ENCODE peak calls at places on chromosomes 1 and 21, in five cellular contexts. D is AG04450, R is transverse colon, Y is brain microvascular endothelial cell, I is tibial artery. X is an unnamed sample.

GRCh38 chr1:209893751-209894150 is 44.3 kb upstream of the SYT14 start:
- DNase-seq in D (no peak), R (no peak), Y (no peak), I (no peak), X (no peak)

GRCh38 chr1:52637946-52638345 is 5.0 kb downstream of the SHISAL2A start:
- DNase-seq in D (no peak), R (no peak), Y (no peak), I (no peak), X (no peak)

GRCh38 chr1:223827193-223827663 is 18.5 kb downstream of the TP53BP2 start:
- DNase-seq in D (no peak), R (no peak), Y (peak), I (no peak), X (peak)

GRCh38 chr1:240173836-240174235 is 82.2 kb downstream of the FMN2 start:
- DNase-seq in D (no peak), R (no peak), Y (no peak), I (no peak), X (no peak)

GRCh38 chr1:21258331-21259134 is 31.7 kb downstream of the ECE1 start:
- DNase-seq in D (no peak), R (no peak), Y (no peak), I (no peak), X (no peak)

GRCh38 chr1:219837274-219837993 is 90.9 kb downstream of the SLC30A10 start:
- DNase-seq in D (peak), R (no peak), Y (peak), I (no peak), X (peak)

GRCh38 chr1:159877695-159878444 is 15.4 kb upstream of the VSIG8 start:
- DNase-seq in D (no peak), R (no peak), Y (no peak), I (no peak), X (no peak)

GRCh38 chr21:29092102-29092959 is 18.9 kb upstream of the CCT8 start:
- DNase-seq in D (no peak), R (no peak), Y (peak), I (no peak), X (peak)

GRCh38 chr1:184686540-184686939 is 68.1 kb downstream of the EDEM3 start:
- DNase-seq in D (no peak), R (no peak), Y (no peak), I (no peak), X (peak)

GRCh38 chr1:3662080-3662671 is 9.9 kb downstream of the TP73 start:
- DNase-seq in D (no peak), R (no peak), Y (no peak), I (peak), X (no peak)

GRCh38 chr1:187471555-187471954 is 642.8 kb downstream of the PLA2G4A start:
- DNase-seq in D (no peak), R (no peak), Y (no peak), I (no peak), X (no peak)

GRCh38 chr1:152408664-152409063 is 5.4 kb downstream of the CRNN start:
- DNase-seq in D (no peak), R (no peak), Y (no peak), I (no peak), X (no peak)

GRCh38 chr21:37496972-37497371 is 130.4 kb downstream of the DYRK1A start:
- DNase-seq in D (no peak), R (no peak), Y (no peak), I (no peak), X (peak)

GRCh38 chr1:236127045-236127444 is 15.3 kb upstream of the GPR137B start:
- DNase-seq in D (no peak), R (no peak), Y (no peak), I (no peak), X (no peak)

GRCh38 chr1:236128646-236129178 is 13.6 kb upstream of the GPR137B start:
- DNase-seq in D (no peak), R (no peak), Y (no peak), I (no peak), X (no peak)

GRCh38 chr1:236130372-236130771 is 12.0 kb upstream of the GPR137B start:
- DNase-seq in D (no peak), R (no peak), Y (no peak), I (no peak), X (no peak)

GRCh38 chr1:236131916-236132315 is 10.4 kb upstream of the GPR137B start:
- DNase-seq in D (no peak), R (no peak), Y (no peak), I (no peak), X (no peak)

DNA sequence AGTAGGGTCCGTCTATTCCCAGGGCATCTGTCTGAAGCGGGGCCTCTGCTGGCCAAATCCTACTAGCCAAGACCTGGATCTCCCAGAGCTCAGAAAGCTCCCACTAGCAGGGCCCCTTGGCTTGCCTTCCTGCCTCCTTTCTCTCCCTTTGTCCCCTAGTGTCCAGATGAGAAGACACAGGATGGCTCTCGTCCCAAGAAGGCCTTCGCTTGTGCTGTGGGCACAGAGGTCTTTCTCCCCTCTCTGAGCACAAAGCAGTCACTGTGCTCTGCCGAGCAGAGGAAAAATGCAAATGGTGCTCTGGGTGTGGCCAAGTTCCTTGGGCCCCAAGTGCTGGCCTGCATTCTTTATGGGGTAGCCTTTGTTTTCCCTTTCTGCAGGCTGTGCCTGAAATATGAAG is 13.0 kb upstream of the GPR137B start:
- DNase-seq in D (no peak), R (no peak), Y (no peak), I (no peak), X (no peak)
- H3K27ac ChIP-seq in D (no peak), R (no peak), Y (no peak), I (no peak), X (no peak)

GRCh38 chr1:13751985-13752384 is 52.0 kb downstream of the PRDM2 start:
- DNase-seq in D (no peak), R (no peak), Y (no peak), I (no peak), X (no peak)

GRCh38 chr1:13749543-13750307 is 49.7 kb downstream of the PRDM2 start:
- DNase-seq in D (no peak), R (peak), Y (no peak), I (peak), X (peak)

GRCh38 chr1:13746342-13746741 is 46.4 kb downstream of the PRDM2 start:
- DNase-seq in D (no peak), R (no peak), Y (no peak), I (no peak), X (no peak)

GRCh38 chr1:13751458-13751871 is 51.5 kb downstream of the PRDM2 start:
- DNase-seq in D (no peak), R (no peak), Y (no peak), I (no peak), X (peak)

DNA sequence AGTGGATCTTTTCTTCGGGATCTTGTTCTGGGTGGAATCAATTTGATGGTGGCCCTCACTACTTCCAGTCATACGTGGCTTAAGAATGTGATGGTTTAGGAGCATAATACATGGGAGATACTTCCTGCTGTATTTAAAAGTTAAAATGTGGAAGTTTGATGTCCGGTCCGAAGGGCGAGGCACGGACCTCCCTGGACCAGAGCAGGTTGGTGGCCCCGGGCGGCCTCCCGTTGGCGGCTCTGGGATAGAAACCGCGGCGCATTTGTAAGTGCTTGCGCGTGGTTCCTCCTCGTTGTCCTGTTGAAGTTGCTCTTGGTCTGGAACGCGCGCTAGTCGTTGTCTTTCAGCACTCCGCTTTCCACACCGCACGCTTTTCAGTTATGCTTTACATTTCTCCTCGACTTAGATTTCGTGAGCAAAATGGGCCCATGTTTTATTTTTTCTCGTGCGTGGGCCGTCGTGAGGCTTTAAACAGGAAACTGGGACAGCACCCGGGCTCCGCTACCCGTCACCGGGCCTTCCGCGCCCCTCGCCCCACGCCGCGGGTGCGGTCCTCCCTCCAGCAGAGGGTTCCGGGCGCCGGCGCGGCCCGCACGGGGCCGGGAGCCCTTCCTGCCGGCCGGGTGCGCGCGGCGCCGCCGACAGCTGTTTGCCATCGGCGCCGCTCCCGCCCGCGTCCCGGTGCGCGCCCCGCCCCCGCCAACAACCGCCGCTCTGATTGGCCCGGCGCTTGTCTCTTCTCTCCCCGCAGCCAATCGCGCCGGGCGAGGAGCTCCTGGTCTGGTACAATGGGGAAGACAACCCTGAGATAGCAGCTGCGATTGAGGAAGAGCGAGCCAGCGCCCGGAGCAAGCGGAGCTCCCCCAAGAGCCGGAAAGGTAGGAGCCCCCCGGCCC is 48.9 kb downstream of the PRDM2 start:
- DNase-seq in D (peak), R (peak), Y (peak), I (peak), X (peak)
- H3K27ac ChIP-seq in D (peak), R (peak), Y (peak), I (peak), X (peak)

DNA sequence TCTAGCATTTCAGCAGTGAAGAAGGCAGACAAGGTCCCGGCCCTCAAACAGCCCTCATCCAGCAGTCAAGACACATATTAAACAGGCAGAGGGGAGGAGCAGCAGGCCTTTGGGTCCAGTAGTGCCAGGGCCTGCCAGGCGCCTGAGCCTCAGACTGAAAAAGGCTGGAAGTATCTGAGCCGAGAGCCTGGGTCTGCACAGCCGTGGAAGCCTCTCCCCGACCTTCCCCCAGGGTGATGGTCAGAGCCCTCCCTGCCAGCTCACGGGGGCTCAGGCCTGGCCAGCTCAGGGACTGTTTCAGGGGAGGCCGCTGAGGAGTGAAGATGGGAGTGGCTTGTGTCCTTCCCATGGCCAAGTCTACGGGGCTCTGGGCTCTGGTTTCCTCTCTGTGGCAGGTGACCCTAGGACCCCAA is 565.2 kb downstream of the PTPRU start:
- DNase-seq in D (no peak), R (no peak), Y (no peak), I (no peak), X (no peak)
- H3K27ac ChIP-seq in D (no peak), R (no peak), Y (no peak), I (no peak), X (no peak)

DNA sequence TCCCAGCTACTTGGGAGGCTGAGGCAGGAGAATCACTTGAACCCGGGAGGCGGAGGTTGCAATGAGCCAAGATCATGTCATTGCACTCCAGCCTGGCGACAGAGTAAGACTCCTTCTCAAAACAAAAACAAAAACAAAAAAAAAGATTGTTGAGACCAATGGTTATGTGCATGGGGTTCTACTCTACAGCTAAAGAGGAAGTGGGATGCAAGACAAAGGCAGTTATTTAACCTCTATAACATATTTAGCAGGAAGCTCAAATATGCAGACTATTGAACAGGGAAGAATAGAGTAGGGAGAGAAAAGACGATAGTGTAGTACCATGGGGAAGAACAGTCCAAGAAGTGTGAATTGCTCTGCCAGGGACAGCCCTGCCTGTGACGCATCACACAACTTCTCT is 227.7 kb downstream of the SMYD3 start:
- DNase-seq in D (no peak), R (no peak), Y (no peak), I (no peak), X (no peak)
- H3K27ac ChIP-seq in D (no peak), R (no peak), Y (no peak), I (no peak), X (no peak)

DNA sequence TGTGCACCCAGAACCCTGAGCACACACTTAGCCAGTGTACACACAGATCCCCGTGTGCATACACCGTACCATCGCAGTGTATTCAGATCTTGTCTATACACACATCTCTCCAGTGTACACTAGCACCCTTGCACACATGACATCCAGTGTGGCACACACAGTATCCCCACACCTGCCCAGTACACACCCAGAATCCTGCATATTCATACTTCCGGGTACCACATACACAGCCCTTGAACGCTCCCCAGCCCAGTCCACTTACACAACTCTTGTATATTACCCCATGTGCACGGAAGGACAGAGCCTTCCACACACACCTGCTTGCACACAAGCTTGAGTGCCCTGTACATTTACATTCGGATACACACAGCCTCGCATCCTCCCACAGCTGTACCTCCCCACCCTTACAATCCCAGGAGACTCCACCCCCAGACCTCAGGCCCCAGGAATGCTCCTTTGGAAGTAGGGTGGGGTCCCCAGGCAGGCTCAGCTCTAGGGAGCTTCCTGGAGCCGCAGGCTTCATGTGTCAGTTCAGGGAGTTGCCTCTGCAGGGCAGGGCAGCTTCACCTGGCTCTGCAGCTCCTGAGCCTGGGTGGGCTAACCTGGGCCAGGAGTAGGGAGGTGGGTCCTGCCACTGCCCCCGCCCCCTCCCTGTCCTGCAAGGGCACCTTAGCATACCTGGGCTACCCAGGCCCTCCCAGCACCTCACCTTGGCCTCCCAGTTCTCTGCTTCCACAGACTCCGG is 46.2 kb downstream of the AHDC1 start:
- DNase-seq in D (no peak), R (peak), Y (no peak), I (no peak), X (no peak)
- H3K27ac ChIP-seq in D (peak), R (peak), Y (no peak), I (peak), X (peak)

DNA sequence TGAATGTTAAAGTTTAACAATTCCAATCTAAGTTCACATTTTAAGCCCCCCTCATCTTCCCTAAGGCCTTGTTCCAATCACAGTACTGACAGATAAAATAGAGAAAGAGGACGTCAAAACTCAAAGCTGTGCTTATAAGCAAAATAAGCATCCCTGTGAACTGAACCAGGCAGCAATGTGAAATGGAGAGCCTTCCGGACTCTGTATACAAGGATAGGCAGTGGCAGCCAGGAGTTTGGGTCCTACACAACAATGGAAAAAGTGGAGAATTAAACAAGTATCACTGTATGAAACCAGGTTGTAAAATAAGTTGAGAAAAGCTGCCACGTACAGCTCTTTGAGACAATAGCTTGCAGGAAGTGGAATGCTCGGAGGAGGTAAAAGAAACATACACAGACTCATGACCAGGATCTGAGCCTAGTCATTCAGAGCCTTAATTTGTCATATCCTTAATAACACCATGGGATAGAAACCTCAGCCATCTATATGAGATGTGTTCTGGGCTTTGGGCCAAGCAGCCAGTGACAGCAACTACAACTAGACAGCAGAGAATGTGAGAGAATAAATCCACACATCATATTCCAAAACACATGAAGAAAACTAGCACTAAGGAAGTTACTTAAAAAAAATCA is 55.2 kb upstream of the PALMD start:
- DNase-seq in D (peak), R (no peak), Y (peak), I (no peak), X (peak)
- H3K27ac ChIP-seq in D (peak), R (no peak), Y (peak), I (no peak), X (peak)

X was measured in mesenchymal stem cell.